ENCODE peak calls at places on chromosomes 5 and 9, in four cellular contexts. J is H1, W is Panc1, Y is HCT116. U is an unnamed sample.

GRCh38 chr9:129463477-129463876 is 157.4 kb downstream of the C9orf50 start:
- DNase-seq in J (no peak), W (no peak), Y (no peak), U (no peak)

GRCh38 chr5:154972476-154973080 is 31.7 kb downstream of the MRPL22 start:
- DNase-seq in J (peak), W (peak), Y (peak), U (no peak)

GRCh38 chr9:21110708-21111576 is 30.7 kb downstream of the IFNW1 start:
- DNase-seq in J (no peak), W (peak), Y (peak), U (no peak)

GRCh38 chr5:143314664-143315063 is 88.8 kb downstream of the NR3C1 start:
- DNase-seq in J (no peak), W (no peak), Y (no peak), U (no peak)

GRCh38 chr9:126860757-126861466 is 473 bp downstream of the ZBTB34 start:
- DNase-seq in J (peak), W (no peak), Y (no peak), U (no peak)

GRCh38 chr9:109408759-109409462 is 88.1 kb upstream of the EPB41L4B start:
- DNase-seq in J (no peak), W (no peak), Y (no peak), U (no peak)

GRCh38 chr5:100706796-100707195 is 171.6 kb downstream of the FAM174A start:
- DNase-seq in J (no peak), W (peak), Y (no peak), U (no peak)

GRCh38 chr9:127896395-127897193 is 2.8 kb downstream of the ST6GALNAC6 start:
- DNase-seq in J (no peak), W (no peak), Y (no peak), U (peak)

GRCh38 chr9:75993434-75993833 is 103.0 kb downstream of the PCSK5 start:
- DNase-seq in J (no peak), W (no peak), Y (peak), U (no peak)

GRCh38 chr5:17808566-17808965 is 174.3 kb downstream of the TAF11L14 start:
- DNase-seq in J (no peak), W (no peak), Y (no peak), U (no peak)

GRCh38 chr5:158234323-158235158 is 375.6 kb upstream of the CLINT1 start:
- DNase-seq in J (no peak), W (no peak), Y (no peak), U (no peak)

GRCh38 chr9:8070779-8071444 is 271.3 kb upstream of the DMAC1 start:
- DNase-seq in J (peak), W (no peak), Y (no peak), U (no peak)

GRCh38 chr9:125203259-125203658 is 2.9 kb downstream of the RABEPK start:
- DNase-seq in J (no peak), W (no peak), Y (no peak), U (no peak)

GRCh38 chr5:170896779-170897178 is 35.0 kb downstream of the RANBP17 start:
- DNase-seq in J (peak), W (no peak), Y (no peak), U (no peak)

GRCh38 chr5:98997000-98997399 is 68.2 kb upstream of the CHD1 start:
- DNase-seq in J (no peak), W (no peak), Y (no peak), U (no peak)

GRCh38 chr5:72280655-72281069 is 39.4 kb downstream of the MRPS27 start:
- DNase-seq in J (no peak), W (no peak), Y (peak), U (no peak)

GRCh38 chr5:72018158-72018803 is 89.0 kb upstream of the MAP1B start:
- DNase-seq in J (peak), W (peak), Y (peak), U (no peak)

GRCh38 chr9:132898043-132898442 is 19.3 kb downstream of the SPACA9 start:
- DNase-seq in J (no peak), W (no peak), Y (no peak), U (no peak)

GRCh38 chr5:67520161-67520886 is 323.7 kb upstream of the CD180 start:
- DNase-seq in J (no peak), W (no peak), Y (no peak), U (no peak)

GRCh38 chr5:173884402-173885053 is 3.6 kb upstream of the CPEB4 start:
- DNase-seq in J (no peak), W (no peak), Y (no peak), U (no peak)

GRCh38 chr5:68396722-68397121 is 181.2 kb downstream of the PIK3R1 start:
- DNase-seq in J (no peak), W (no peak), Y (no peak), U (no peak)

GRCh38 chr5:117077142-117077541 is 502.5 kb upstream of the SEMA6A start:
- DNase-seq in J (no peak), W (no peak), Y (peak), U (no peak)

GRCh38 chr5:57576317-57576716 is 93.7 kb upstream of the ACTBL2 start:
- DNase-seq in J (no peak), W (no peak), Y (no peak), U (no peak)

GRCh38 chr9:84823426-84824271 is 154.1 kb downstream of the NTRK2 start:
- DNase-seq in J (no peak), W (no peak), Y (no peak), U (no peak)

GRCh38 chr5:52674815-52675545 is 112.7 kb upstream of the ITGA1 start:
- DNase-seq in J (no peak), W (no peak), Y (no peak), U (no peak)

GRCh38 chr9:133461975-133462374 is 2.2 kb downstream of the CACFD1 start:
- DNase-seq in J (no peak), W (no peak), Y (no peak), U (no peak)

GRCh38 chr9:107131108-107131799 is 151.8 kb upstream of the RAD23B start:
- DNase-seq in J (no peak), W (no peak), Y (no peak), U (no peak)

GRCh38 chr9:27865031-27865438 is 291.8 kb upstream of the C9orf72 start:
- DNase-seq in J (no peak), W (no peak), Y (no peak), U (no peak)

GRCh38 chr5:181059297-181060230 is 19.5 kb downstream of the BTNL9 start:
- DNase-seq in J (peak), W (no peak), Y (no peak), U (no peak)

GRCh38 chr5:59586811-59587340 is 306.6 kb downstream of the PDE4D start:
- DNase-seq in J (no peak), W (no peak), Y (no peak), U (no peak)

GRCh38 chr9:111036068-111036789 is 2.0 kb downstream of the LPAR1 start:
- DNase-seq in J (peak), W (no peak), Y (peak), U (peak)

GRCh38 chr5:169584998-169585451 is 1.5 kb downstream of the SPDL1 start:
- DNase-seq in J (no peak), W (no peak), Y (no peak), U (no peak)

GRCh38 chr9:81492710-81493447 is 196.5 kb downstream of the TLE1 start:
- DNase-seq in J (no peak), W (peak), Y (no peak), U (no peak)

GRCh38 chr9:86637515-86637914 is 283.3 kb upstream of the TUT7 start:
- DNase-seq in J (peak), W (no peak), Y (no peak), U (no peak)

GRCh38 chr5:103624035-103624461 is 61.5 kb upstream of the NUDT12 start:
- DNase-seq in J (no peak), W (no peak), Y (no peak), U (no peak)

GRCh38 chr5:154477382-154478223 is 424 bp downstream of the HAND1 start:
- DNase-seq in J (peak), W (no peak), Y (no peak), U (no peak)

GRCh38 chr5:33257807-33258491 is 182.8 kb upstream of the TARS1 start:
- DNase-seq in J (no peak), W (no peak), Y (peak), U (no peak)

GRCh38 chr5:120988970-120989369 is 524.9 kb downstream of the PRR16 start:
- DNase-seq in J (no peak), W (no peak), Y (no peak), U (no peak)

GRCh38 chr5:120999550-120999949 is 535.5 kb downstream of the PRR16 start:
- DNase-seq in J (no peak), W (no peak), Y (no peak), U (no peak)

GRCh38 chr5:120991569-120991968 is 527.5 kb downstream of the PRR16 start:
- DNase-seq in J (no peak), W (no peak), Y (no peak), U (no peak)

GRCh38 chr5:120994112-120994511 is 530.0 kb downstream of the PRR16 start:
- DNase-seq in J (no peak), W (no peak), Y (no peak), U (no peak)
- TF ChIP-seq POLR2AphosphoS5 in J (no peak), W (no peak), Y (no peak), U (no peak)

GRCh38 chr9:35792044-35792813 is 838 bp downstream of the NPR2 start:
- DNase-seq in J (no peak), W (no peak), Y (no peak), U (no peak)

GRCh38 chr9:35790025-35790384 is 1.4 kb upstream of the NPR2 start:
- DNase-seq in J (no peak), W (no peak), Y (no peak), U (no peak)

GRCh38 chr9:35790385-35791291 is 753 bp upstream of the NPR2 start:
- DNase-seq in J (peak), W (no peak), Y (no peak), U (peak)

GRCh38 chr9:35792826-35793225 is 1.4 kb downstream of the NPR2 start:
- DNase-seq in J (no peak), W (no peak), Y (no peak), U (no peak)

DNA sequence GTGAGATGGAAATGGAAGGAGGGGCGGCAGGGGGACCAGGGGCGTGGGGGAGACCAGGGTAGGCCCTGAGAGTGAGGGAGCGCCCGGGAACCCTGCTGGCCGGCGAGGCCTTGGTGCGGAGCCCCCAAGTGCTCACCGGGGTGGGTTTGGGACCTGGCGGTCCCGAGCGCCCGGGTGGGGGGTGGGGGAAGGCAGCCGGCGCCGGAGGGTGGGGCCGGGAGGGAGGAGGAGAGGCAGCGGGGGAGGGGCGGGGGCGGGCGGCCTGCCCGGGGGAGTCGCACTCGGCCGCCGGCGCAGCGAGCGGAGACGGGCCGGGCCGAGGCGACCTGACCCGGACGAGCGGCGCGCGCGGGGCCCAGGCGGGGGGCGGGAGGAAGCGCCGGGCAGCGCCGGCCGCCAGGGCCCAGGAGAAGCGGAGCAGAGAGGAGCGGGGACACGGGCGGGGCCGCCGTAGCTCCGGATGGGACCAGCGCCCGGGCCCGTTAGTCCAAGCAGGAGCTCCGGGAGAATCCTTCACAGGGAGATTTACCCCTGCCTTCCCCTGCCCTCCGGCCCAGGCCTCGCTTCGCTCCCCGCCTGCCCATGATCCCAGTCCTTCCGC is at the start of gene NPR2:
- DNase-seq in J (peak), W (no peak), Y (no peak), U (peak)
- TF ChIP-seq POLR2AphosphoS5 in J (no peak), W (no peak), Y (no peak), U (no peak)

DNA sequence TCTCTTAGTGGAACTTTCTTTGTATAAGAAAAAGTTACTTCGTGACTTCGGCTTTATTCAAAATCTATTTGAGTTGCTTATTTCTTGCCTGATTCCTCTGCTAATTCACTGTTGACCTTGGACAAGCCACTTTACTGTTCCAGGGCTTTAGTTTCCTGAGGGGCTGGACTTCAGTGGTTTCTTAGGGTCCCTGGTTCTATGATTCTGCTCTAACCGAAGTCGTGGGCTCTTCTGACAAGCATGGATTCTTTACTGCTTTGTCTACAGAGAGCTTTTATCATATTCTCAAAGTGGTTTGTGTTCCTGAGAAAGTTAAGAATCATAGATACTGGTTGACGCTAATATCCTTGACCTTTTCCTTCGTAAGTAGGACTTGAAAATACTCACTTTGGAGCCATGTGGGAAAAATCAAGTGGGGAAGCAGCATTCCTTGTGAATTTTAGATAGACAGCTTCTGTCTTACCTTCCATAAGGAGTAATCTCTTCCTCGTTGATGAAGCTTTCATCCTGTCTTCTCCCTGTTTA is 21.1 kb downstream of the EXOSC2 start:
- DNase-seq in J (no peak), W (no peak), Y (no peak), U (no peak)
- TF ChIP-seq POLR2AphosphoS5 in J (no peak), W (no peak), Y (no peak), U (no peak)

DNA sequence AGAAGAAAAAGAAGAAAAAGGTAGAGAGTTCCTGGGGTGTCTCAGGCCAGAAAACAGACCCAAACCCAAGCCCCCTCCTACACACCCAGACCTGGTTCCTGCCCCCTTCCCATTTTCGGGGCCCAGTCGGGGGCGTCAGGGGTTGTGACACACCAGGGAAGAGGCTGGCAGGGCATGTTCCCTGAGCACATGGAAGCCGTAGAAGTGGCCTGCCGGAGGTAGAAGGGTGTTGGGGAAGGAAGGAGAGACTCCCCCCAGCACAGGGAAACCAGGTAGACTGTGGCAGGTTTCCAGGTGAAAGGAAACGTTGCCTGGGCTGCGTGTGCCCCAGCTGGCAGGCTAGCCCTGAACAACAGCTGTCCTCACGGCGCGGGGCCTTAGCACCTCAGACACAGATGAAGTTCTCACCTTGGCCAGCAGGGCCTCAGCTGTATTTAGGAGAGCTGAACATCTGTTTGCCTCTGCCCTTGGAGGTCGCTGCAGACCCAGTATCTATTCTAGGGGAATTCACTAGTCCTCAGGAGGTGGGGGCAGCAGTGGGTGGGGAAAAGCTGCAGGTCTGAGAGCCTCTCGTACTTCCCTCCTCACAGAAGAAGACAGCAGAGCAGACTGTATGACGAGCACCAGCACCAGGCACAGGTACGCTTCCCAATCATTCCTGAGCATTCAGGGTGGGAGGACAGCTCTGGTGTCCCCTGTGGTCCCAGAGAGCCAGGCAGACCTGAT is 14.1 kb downstream of the CD74 start:
- DNase-seq in J (no peak), W (no peak), Y (no peak), U (no peak)
- TF ChIP-seq POLR2AphosphoS5 in J (peak), W (no peak), Y (no peak), U (no peak)

GRCh38 chr9:72113081-72113480 is 36.2 kb upstream of the GDA start:
- DNase-seq in J (no peak), W (no peak), Y (no peak), U (no peak)
- TF ChIP-seq POLR2AphosphoS5 in J (no peak), W (no peak), Y (no peak), U (no peak)

GRCh38 chr5:132849347-132849746 is 16.9 kb downstream of the GDF9 start:
- DNase-seq in J (no peak), W (no peak), Y (no peak), U (no peak)
- TF ChIP-seq POLR2AphosphoS5 in J (no peak), W (no peak), Y (no peak), U (no peak)

DNA sequence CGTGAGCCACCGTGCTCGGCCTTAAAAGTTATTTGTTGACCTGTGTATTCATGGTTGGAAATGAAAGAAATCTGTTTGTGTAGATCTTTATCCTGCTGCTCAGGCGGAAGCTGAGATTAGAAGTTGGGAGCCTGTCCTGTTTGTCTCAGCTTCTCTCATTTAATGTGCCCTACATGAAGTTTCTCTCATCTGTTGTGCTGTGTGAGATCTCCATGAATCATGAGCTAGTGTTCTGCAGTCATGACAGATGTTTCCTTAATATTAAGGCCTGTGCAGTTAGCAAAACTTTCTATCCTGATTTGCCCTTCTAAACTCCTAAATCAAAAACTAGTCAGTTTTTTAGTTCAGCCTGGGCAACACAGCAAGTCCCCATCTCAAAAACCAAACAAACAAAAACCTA is 59.5 kb downstream of the FAM78A start:
- DNase-seq in J (no peak), W (no peak), Y (no peak), U (no peak)
- TF ChIP-seq POLR2AphosphoS5 in J (no peak), W (no peak), Y (no peak), U (no peak)

GRCh38 chr5:5271606-5272321 is 131.6 kb downstream of the ADAMTS16 start:
- DNase-seq in J (no peak), W (no peak), Y (no peak), U (no peak)
- TF ChIP-seq POLR2AphosphoS5 in J (no peak), W (no peak), Y (no peak), U (no peak)

GRCh38 chr9:18330736-18331335 is 143.1 kb upstream of the ADAMTSL1 start:
- DNase-seq in J (no peak), W (no peak), Y (no peak), U (no peak)
- TF ChIP-seq POLR2AphosphoS5 in J (no peak), W (no peak), Y (no peak), U (no peak)

GRCh38 chr9:68446836-68447235 is 90.4 kb downstream of the PGM5 start:
- DNase-seq in J (no peak), W (no peak), Y (no peak), U (peak)
- TF ChIP-seq POLR2AphosphoS5 in J (no peak), W (no peak), Y (no peak), U (peak)

U was measured in sigmoid colon.